ENCODE peak calls at places on chromosomes 5 and 9, in four cellular contexts. G is CD8-positive, alpha-beta T cell; U is pancreas; N is aorta. J is an unnamed sample.
A peak's percentile ranks its signal among the peaks of the same experiment; 100 is the strongest.

GRCh38 chr9:129472651-129473102 is 148.2 kb downstream of the C9orf50 start:
- DNase-seq in N (no peak), G (no peak), U (peak; percentile 22), J (no peak)

GRCh38 chr5:156947933-156948332 is 15.1 kb downstream of the TIMD4 start:
- DNase-seq in N (no peak), U (no peak), G (no peak), J (peak; percentile 57)

GRCh38 chr5:79663212-79663611 is 26.4 kb upstream of the CMYA5 start:
- DNase-seq in N (no peak), G (no peak), U (no peak), J (no peak)

GRCh38 chr9:89606049-89606481 is 1.3 kb downstream of the GADD45G start:
- DNase-seq in U (peak; percentile 87), G (peak; percentile 35), N (peak; percentile 91), J (peak; percentile 87)

GRCh38 chr5:173242079-173242478 is 7.1 kb upstream of the NKX2-5 start:
- DNase-seq in U (no peak), G (no peak), N (no peak), J (no peak)

GRCh38 chr9:110276827-110277226 is 20.5 kb upstream of the TXN start:
- DNase-seq in U (no peak), N (no peak), G (no peak), J (no peak)

GRCh38 chr9:99004717-99005460 is 61.2 kb downstream of the COL15A1 start:
- DNase-seq in U (no peak), N (no peak), G (no peak), J (no peak)

GRCh38 chr9:109889456-109889855 is 109.5 kb downstream of the PALM2AKAP2 start:
- DNase-seq in N (no peak), G (no peak), U (no peak), J (no peak)

GRCh38 chr5:141910271-141910673 is 13.4 kb upstream of the DELE1 start:
- DNase-seq in N (no peak), U (no peak), G (no peak), J (no peak)

GRCh38 chr9:114619205-114619758 is 8.2 kb downstream of the TMEM268 start:
- DNase-seq in G (no peak), N (no peak), U (no peak), J (no peak)

GRCh38 chr5:73786043-73786831 is 160.2 kb downstream of the ARHGEF28 start:
- DNase-seq in N (no peak), U (no peak), G (no peak), J (no peak)

GRCh38 chr9:131747352-131747751 is 7.5 kb upstream of the RAPGEF1 start:
- DNase-seq in U (no peak), N (no peak), G (peak; percentile 35), J (no peak)

GRCh38 chr5:27242258-27242626 is 203.9 kb upstream of the CDH9 start:
- DNase-seq in G (no peak), N (no peak), U (no peak), J (no peak)

GRCh38 chr5:59673438-59674058 is 220.0 kb downstream of the PDE4D start:
- DNase-seq in G (no peak), U (no peak), N (no peak), J (no peak)

GRCh38 chr5:142242272-142242671 is 82.5 kb downstream of the SPRY4 start:
- DNase-seq in G (no peak), U (no peak), N (no peak), J (no peak)

GRCh38 chr5:54986269-54986654 is 869 bp upstream of the ESM1 start:
- DNase-seq in U (no peak), G (no peak), N (no peak), J (no peak)

GRCh38 chr9:121498487-121499176 is 1.0 kb downstream of the GGTA1 start:
- DNase-seq in G (no peak), N (peak; percentile 77), U (no peak), J (peak; percentile 63)

GRCh38 chr5:51652980-51653379 is 269.7 kb downstream of the ISL1 start:
- DNase-seq in G (no peak), N (no peak), U (no peak), J (no peak)

GRCh38 chr5:97134634-97135033 is 7.8 kb downstream of the LIX1 start:
- DNase-seq in U (no peak), G (no peak), N (no peak), J (no peak)

GRCh38 chr9:6355728-6356127 is 27.6 kb downstream of the TPD52L3 start:
- DNase-seq in U (no peak), G (no peak), N (no peak), J (no peak)

GRCh38 chr5:168583742-168584482 is 4.7 kb upstream of the PANK3 start:
- DNase-seq in N (no peak), G (no peak), U (no peak), J (no peak)

GRCh38 chr5:31774779-31775178 is 135.8 kb downstream of the PDZD2 start:
- DNase-seq in U (no peak), N (no peak), G (no peak), J (no peak)

GRCh38 chr5:178359738-178360137 is 127.1 kb upstream of the PHYKPL start:
- DNase-seq in N (peak; percentile 9), U (no peak), G (no peak), J (no peak)

GRCh38 chr5:33170414-33170813 is 270.4 kb upstream of the TARS1 start:
- DNase-seq in N (no peak), U (no peak), G (no peak), J (no peak)

GRCh38 chr5:142881076-142881466 is 110.9 kb downstream of the ARHGAP26 start:
- DNase-seq in N (no peak), U (no peak), G (no peak), J (no peak)

GRCh38 chr5:4511996-4512656 is 628.0 kb upstream of the ADAMTS16 start:
- DNase-seq in N (no peak), U (peak; percentile 57), G (no peak), J (no peak)

GRCh38 chr9:19551124-19551929 is 142.5 kb downstream of the ACER2 start:
- DNase-seq in U (no peak), N (no peak), G (no peak), J (no peak)

GRCh38 chr5:163914911-163915310 is 409.5 kb downstream of the MAT2B start:
- DNase-seq in U (no peak), G (no peak), N (no peak), J (no peak)

GRCh38 chr5:42855386-42855785 is 43.7 kb upstream of the SELENOP start:
- DNase-seq in U (no peak), G (no peak), N (no peak), J (no peak)

GRCh38 chr9:124769451-124770358 is 1.4 kb downstream of the NR6A1 start:
- DNase-seq in G (no peak), N (peak; percentile 57), U (peak; percentile 67), J (peak; percentile 62)

GRCh38 chr9:78544260-78544659 is 247.3 kb downstream of the PSAT1 start:
- DNase-seq in U (no peak), N (no peak), G (no peak), J (no peak)

GRCh38 chr9:96441798-96442445 is 8.0 kb upstream of the HABP4 start:
- DNase-seq in U (no peak), G (no peak), N (no peak), J (no peak)

GRCh38 chr5:761854-762685 is 22.5 kb downstream of the ZDHHC11B start:
- DNase-seq in G (no peak), U (peak; percentile 52), N (peak; percentile 49), J (peak; percentile 48)

GRCh38 chr5:145680744-145681143 is 154.4 kb downstream of the PRELID2 start:
- DNase-seq in N (no peak), G (no peak), U (no peak), J (no peak)

GRCh38 chr5:144971067-144971850 is 800.6 kb downstream of the KCTD16 start:
- DNase-seq in N (no peak), U (no peak), G (no peak), J (no peak)

GRCh38 chr5:73655521-73656160 is 29.6 kb downstream of the ARHGEF28 start:
- DNase-seq in N (peak; percentile 59), U (no peak), G (no peak), J (no peak)

GRCh38 chr5:110663525-110663924 is 62.9 kb downstream of the TMEM232 start:
- DNase-seq in G (no peak), N (no peak), U (no peak), J (no peak)
- H3K27ac ChIP-seq in G (no peak overlapping the region), N (no peak overlapping the region), U (no peak overlapping the region), J (no peak overlapping the region)

GRCh38 chr9:68548241-68548640 is 7.6 kb upstream of the TMEM252 start:
- DNase-seq in N (no peak), U (no peak), G (no peak), J (no peak)

GRCh38 chr9:68545033-68545705 is 4.5 kb upstream of the TMEM252 start:
- DNase-seq in N (no peak), U (no peak), G (no peak), J (no peak)

GRCh38 chr9:68551191-68551590 is 10.5 kb upstream of the TMEM252 start:
- DNase-seq in U (no peak), G (no peak), N (no peak), J (no peak)

GRCh38 chr9:68547417-68547816 is 6.7 kb upstream of the TMEM252 start:
- DNase-seq in U (no peak), G (no peak), N (no peak), J (no peak)

GRCh38 chr9:68546596-68547390 is 6.1 kb upstream of the TMEM252 start:
- DNase-seq in N (no peak), U (no peak), G (no peak), J (no peak)
- H3K27ac ChIP-seq in N (no peak overlapping the region), U (no peak overlapping the region), G (no peak overlapping the region), J (peak overlapping the region; percentile 26)

GRCh38 chr5:37739817-37740261 is 100.0 kb downstream of the GDNF start:
- DNase-seq in U (no peak), N (no peak), G (no peak), J (no peak)
- H3K27ac ChIP-seq in U (no peak overlapping the region), N (no peak overlapping the region), G (no peak overlapping the region), J (no peak overlapping the region)

DNA sequence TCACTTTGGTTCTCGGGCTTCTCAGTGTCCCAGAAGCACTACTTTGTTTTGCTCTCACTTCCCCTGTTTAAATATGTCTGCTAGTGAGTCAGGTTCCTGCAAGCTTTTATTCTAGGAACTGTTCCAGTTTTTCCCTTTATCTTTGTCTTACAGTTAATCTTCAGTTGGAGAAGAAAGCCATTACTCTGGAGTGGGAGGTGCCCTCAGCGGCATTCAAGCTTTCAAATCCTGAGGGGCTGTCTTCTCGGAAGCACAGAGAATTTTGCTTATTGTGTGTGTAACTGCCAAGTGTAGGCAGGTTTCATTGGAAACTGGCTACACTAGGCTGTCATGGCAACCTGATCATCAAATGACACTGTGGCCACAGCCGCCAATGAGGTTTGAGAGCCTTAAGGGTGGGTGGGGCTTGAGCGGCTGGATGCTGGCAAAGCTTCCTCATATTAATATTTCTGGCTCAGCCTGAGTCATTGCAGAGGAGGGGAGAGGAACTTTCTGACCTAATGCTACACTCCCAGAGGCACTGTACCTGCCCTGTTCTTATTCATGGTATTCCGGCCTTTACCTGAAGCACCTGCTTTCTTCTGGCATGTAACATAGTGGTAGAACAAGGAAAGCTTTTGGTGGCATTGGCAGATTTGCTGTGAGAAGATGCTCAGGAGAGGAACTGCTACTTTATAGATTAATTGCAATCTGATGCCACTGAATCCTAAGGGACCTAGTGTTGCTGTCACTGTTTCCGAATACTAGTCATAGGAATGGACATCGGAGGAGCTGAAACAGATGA is 26.3 kb downstream of the SLC25A25 start:
- DNase-seq in G (peak; percentile 76), U (peak; percentile 92), N (peak; percentile 95), J (peak; percentile 89)
- H3K27ac ChIP-seq in G (peak overlapping the region; percentile 57), U (peak overlapping the region; percentile 86), N (peak overlapping the region; percentile 59), J (peak overlapping the region; percentile 84)

GRCh38 chr5:6246820-6247437 is 131.4 kb downstream of the MED10 start:
- DNase-seq in N (no peak), G (no peak), U (no peak), J (no peak)
- H3K27ac ChIP-seq in N (no peak overlapping the region), G (no peak overlapping the region), U (no peak overlapping the region), J (no peak overlapping the region)

GRCh38 chr5:149251546-149251945 is 20.1 kb upstream of the AFAP1L1 start:
- DNase-seq in U (no peak), N (no peak), G (no peak), J (no peak)
- H3K27ac ChIP-seq in U (no peak overlapping the region), N (no peak overlapping the region), G (no peak overlapping the region), J (no peak overlapping the region)